ENCODE peak calls at places on chromosomes 4 and X, in six cellular contexts. N, P, T, F, I and E are unnamed samples.
A peak's percentile ranks its signal among the peaks of the same experiment; 100 is the strongest.

GRCh38 chr4:24763631-24764302 is 31.6 kb upstream of the SOD3 start:
- DNase-seq in F (no peak), I (no peak), N (no peak), P (no peak), T (no peak), E (no peak)

GRCh38 chrX:125131146-125131545 is 188.5 kb upstream of the TEX13C start:
- DNase-seq in P (peak; percentile 20), N (no peak), I (peak; percentile 2), T (no peak), F (no peak), E (peak; percentile 10)

GRCh38 chr4:99117876-99118693 is 26.0 kb downstream of the ADH4 start:
- DNase-seq in T (no peak), P (peak; percentile 34), I (peak; percentile 7), F (no peak), N (no peak), E (no peak)

GRCh38 chr4:60724623-60725022 is 475.5 kb upstream of the ADGRL3 start:
- DNase-seq in I (no peak), T (no peak), N (no peak), F (no peak), P (peak; percentile 8), E (no peak)

GRCh38 chr4:139419388-139419914 is 34.5 kb upstream of the RAB33B start:
- DNase-seq in F (no peak), N (no peak), P (no peak), I (no peak), T (no peak), E (peak; percentile 75)

GRCh38 chr4:42710761-42711160 is 53.9 kb upstream of the ATP8A1 start:
- DNase-seq in F (no peak), I (no peak), P (no peak), N (no peak), T (no peak), E (no peak)

GRCh38 chrX:13153796-13154195 is 109.4 kb upstream of the FAM9C start:
- DNase-seq in N (no peak), F (no peak), T (no peak), I (no peak), P (no peak), E (no peak)

GRCh38 chr4:184337907-184338306 is 120.2 kb upstream of the ENPP6 start:
- DNase-seq in F (no peak), T (no peak), I (no peak), P (no peak), N (no peak), E (no peak)

GRCh38 chr4:114606240-114606639 is 7.6 kb downstream of the UGT8 start:
- DNase-seq in T (no peak), I (no peak), N (peak; percentile 32), F (no peak), P (peak; percentile 93), E (no peak)

GRCh38 chr4:163688856-163689255 is 194.4 kb downstream of the TMA16 start:
- DNase-seq in I (no peak), P (no peak), F (no peak), T (no peak), N (no peak), E (no peak)

GRCh38 chr4:158729716-158730559 is 6.7 kb upstream of the PPID start:
- DNase-seq in P (peak; percentile 67), I (peak; percentile 67), T (peak; percentile 44), F (peak; percentile 48), N (peak; percentile 61), E (peak; percentile 37)

GRCh38 chrX:6891404-6891803 is 256.1 kb upstream of the STS start:
- DNase-seq in N (no peak), F (no peak), P (no peak), T (no peak), I (no peak), E (no peak)
- TF ChIP-seq POLR2AphosphoS5 in N (no peak), F (no peak), P (no peak), T (no peak), I (no peak), E (no peak)

DNA sequence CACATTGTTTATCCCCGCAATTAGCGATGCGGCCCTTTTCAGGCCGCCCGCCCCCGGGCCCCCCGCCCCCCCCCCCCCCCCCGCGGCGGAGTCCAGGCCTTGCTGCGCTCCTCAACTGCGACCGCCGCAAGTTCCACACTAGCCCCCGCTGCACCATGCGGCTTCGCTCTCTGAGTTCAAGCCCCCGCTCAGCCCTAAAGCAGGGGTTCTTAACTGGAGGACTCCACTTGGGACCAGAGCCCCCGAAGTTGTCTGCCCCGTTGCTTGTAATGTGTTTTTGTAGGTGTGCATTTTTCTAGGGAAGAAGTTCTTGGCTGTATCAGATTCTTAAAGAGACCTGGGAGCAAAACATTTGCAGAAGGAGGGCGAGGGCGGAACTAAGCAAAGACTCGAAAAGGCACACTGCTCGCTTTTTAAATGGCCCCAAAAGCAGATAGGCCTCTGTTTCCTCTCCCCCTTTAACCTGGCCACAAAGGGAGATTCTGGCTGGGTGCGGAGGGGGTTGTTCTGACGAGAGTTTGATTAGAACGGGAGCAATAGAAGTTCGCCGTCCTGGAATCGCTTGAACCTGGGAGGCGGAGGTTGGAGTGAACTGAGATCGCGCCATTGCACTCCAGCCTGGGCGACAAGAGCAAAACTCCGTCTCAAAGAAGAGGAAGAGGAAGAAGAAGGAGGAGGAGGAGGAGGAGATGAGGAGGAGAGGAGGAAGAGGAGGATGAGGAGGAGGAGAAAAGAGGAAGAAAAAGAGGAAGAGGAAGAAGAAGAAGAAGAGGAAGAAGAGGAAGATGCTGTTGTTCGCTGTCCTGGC is 2.3 kb upstream of the MSX1 start:
- DNase-seq in F (no peak), N (no peak), T (no peak), I (no peak), P (no peak), E (no peak)
- TF ChIP-seq EZH2 in F (peak; percentile 71), N (no peak), T (no peak), I (no peak), P (peak; percentile 99), E (no peak)

GRCh38 chrX:7252013-7252610 is 104.2 kb upstream of the PUDP start:
- DNase-seq in T (no peak), N (no peak), P (no peak), I (no peak), F (no peak), E (no peak)
- TF ChIP-seq POLR2AphosphoS5 in T (no peak), N (no peak), P (no peak), I (no peak), F (no peak), E (no peak)

GRCh38 chr4:3190549-3190948 is 58.4 kb upstream of the MSANTD1 start:
- DNase-seq in T (no peak), I (no peak), N (no peak), P (no peak), F (no peak), E (no peak)

GRCh38 chr4:3186609-3187008 is 62.4 kb upstream of the MSANTD1 start:
- DNase-seq in T (no peak), N (no peak), F (no peak), I (no peak), P (no peak), E (no peak)

GRCh38 chr4:3192188-3192587 is 56.8 kb upstream of the MSANTD1 start:
- DNase-seq in N (no peak), I (no peak), P (no peak), T (no peak), F (no peak), E (no peak)

GRCh38 chr4:3188118-3188517 is 60.8 kb upstream of the MSANTD1 start:
- DNase-seq in T (no peak), I (no peak), F (no peak), N (no peak), P (no peak), E (no peak)

DNA sequence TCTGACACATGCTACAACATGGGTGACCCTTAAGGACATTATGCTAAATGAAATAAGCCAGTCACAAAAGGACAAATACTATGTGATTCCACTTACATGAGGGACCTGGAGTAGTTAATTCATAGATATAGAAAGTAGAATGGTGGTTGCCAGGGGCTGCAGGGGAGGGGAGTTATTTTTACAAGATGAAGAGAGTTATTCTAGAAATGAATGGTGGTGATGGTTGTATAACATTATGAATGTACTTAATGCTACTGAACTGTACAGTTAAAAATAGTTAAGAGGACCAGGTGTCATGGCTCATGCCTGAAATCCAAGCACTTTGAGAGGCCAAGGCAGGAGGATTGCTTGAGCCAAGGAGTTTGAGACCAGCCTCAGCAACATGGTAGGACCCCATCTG is 59.5 kb upstream of the MSANTD1 start:
- DNase-seq in F (no peak), N (no peak), T (no peak), I (no peak), P (no peak), E (no peak)
- TF ChIP-seq EZH2 in F (no peak), N (no peak), T (no peak), I (no peak), P (no peak), E (no peak)

GRCh38 chr4:7459471-7459870 is 24.7 kb upstream of the PSAPL1 start:
- DNase-seq in F (no peak), N (no peak), P (no peak), T (no peak), I (no peak), E (no peak)

GRCh38 chr4:7460591-7460990 is 25.9 kb upstream of the PSAPL1 start:
- DNase-seq in I (peak; percentile 43), P (no peak), T (no peak), F (no peak), N (no peak), E (no peak)

GRCh38 chr4:7457201-7458065 is 22.7 kb upstream of the PSAPL1 start:
- DNase-seq in F (no peak), N (no peak), I (no peak), T (no peak), P (no peak), E (no peak)

GRCh38 chr4:7458477-7458876 is 23.7 kb upstream of the PSAPL1 start:
- DNase-seq in T (no peak), I (no peak), P (no peak), N (no peak), F (no peak), E (no peak)

DNA sequence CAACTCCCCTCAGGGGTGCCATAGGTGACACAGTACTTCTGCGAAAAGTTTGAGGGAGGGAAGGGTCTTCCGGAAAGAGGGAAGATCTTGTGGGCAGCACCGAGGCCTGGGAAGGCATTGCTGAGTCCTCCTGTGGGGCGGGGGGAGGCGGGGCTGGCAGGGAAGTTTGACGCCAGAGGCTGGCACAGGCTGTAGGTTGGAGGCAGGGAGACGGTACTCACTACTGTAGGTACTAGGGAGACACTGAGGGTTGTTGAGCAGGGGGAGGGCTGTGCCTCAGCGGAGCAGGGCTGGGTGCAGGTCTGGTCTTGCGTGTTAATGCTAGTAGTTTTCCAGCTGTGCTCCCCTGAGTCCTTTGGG is 23.3 kb upstream of the PSAPL1 start:
- DNase-seq in I (no peak), F (no peak), T (no peak), N (no peak), P (no peak), E (no peak)
- TF ChIP-seq POLR2AphosphoS5 in I (no peak), F (no peak), T (no peak), N (no peak), P (no peak), E (no peak)

GRCh38 chr4:16082424-16083216 is 1.2 kb downstream of the PROM1 start:
- DNase-seq in N (no peak), F (peak; percentile 88), I (peak; percentile 39), T (no peak), P (peak; percentile 98), E (no peak)

GRCh38 chr4:16079046-16079445 is 4.8 kb downstream of the PROM1 start:
- DNase-seq in P (no peak), N (no peak), I (no peak), T (peak; percentile 19), F (no peak), E (no peak)

GRCh38 chr4:16085822-16086221 is 2.0 kb upstream of the PROM1 start:
- DNase-seq in F (no peak), I (no peak), N (no peak), T (no peak), P (no peak), E (no peak)

GRCh38 chr4:16082038-16082423 is 1.8 kb downstream of the PROM1 start:
- DNase-seq in P (peak; percentile 53), I (no peak), N (no peak), F (no peak), T (no peak), E (no peak)

GRCh38 chr4:16083217-16084191 is at the start of gene PROM1:
- DNase-seq in P (peak; percentile 82), N (peak; percentile 37), I (peak; percentile 3), T (no peak), F (peak; percentile 76), E (no peak)
- TF ChIP-seq EZH2 in P (no peak), N (no peak), I (no peak), T (no peak), F (no peak), E (no peak)